ENCODE peak calls at places on chromosomes 12 and 14, in five cellular contexts. K is MM.1S, R is fibroblast of lung, S is SK-N-SH, Y is A549. V is an unnamed sample.

GRCh38 chr14:41446008-41446407 is 160.7 kb upstream of the LRFN5 start:
- DNase-seq in S (no peak), Y (no peak), R (no peak), K (no peak), V (no peak)

GRCh38 chr14:64910847-64911495 is 3.3 kb upstream of the CHURC1 start:
- DNase-seq in K (no peak), R (peak), Y (peak), S (peak), V (no peak)

GRCh38 chr12:68106660-68107059 is 52.9 kb downstream of the IFNG start:
- DNase-seq in R (no peak), Y (no peak), K (no peak), S (no peak), V (no peak)

GRCh38 chr12:31206038-31206670 is 119.8 kb downstream of the SINHCAF start:
- DNase-seq in R (peak), Y (no peak), S (no peak), K (no peak), V (no peak)

GRCh38 chr12:6604254-6605029 is 2.7 kb downstream of the CHD4 start:
- DNase-seq in R (no peak), Y (no peak), S (no peak), K (no peak), V (no peak)

GRCh38 chr14:38339704-38340103 is 83.8 kb upstream of the CLEC14A start:
- DNase-seq in Y (no peak), R (peak), K (no peak), S (no peak), V (no peak)

GRCh38 chr14:101354726-101355125 is 206.6 kb upstream of the DIO3 start:
- DNase-seq in S (no peak), R (peak), Y (no peak), K (no peak), V (no peak)

GRCh38 chr14:56339855-56340701 is 221.9 kb downstream of the PELI2 start:
- DNase-seq in R (peak), S (peak), Y (peak), K (peak), V (peak)

GRCh38 chr14:105166571-105167302 is 1.8 kb downstream of the JAG2 start:
- DNase-seq in S (no peak), Y (no peak), R (no peak), K (no peak), V (no peak)

GRCh38 chr12:106120578-106121105 is 18.1 kb downstream of the NUAK1 start:
- DNase-seq in Y (no peak), S (no peak), R (no peak), K (no peak), V (no peak)

GRCh38 chr14:65850429-65851145 is 438.1 kb downstream of the FUT8 start:
- DNase-seq in R (no peak), Y (no peak), S (peak), K (peak), V (peak)

GRCh38 chr14:100602621-100603020 is 15.4 kb upstream of the BEGAIN start:
- DNase-seq in K (no peak), Y (no peak), R (no peak), S (no peak), V (no peak)

GRCh38 chr12:32312049-32312670 is 87.2 kb upstream of the FGD4 start:
- DNase-seq in K (peak), Y (peak), S (peak), R (peak), V (peak)

GRCh38 chr14:64878775-64879634 is 702 bp downstream of the SPTB start:
- DNase-seq in Y (peak), S (peak), K (peak), R (no peak), V (no peak)

DNA sequence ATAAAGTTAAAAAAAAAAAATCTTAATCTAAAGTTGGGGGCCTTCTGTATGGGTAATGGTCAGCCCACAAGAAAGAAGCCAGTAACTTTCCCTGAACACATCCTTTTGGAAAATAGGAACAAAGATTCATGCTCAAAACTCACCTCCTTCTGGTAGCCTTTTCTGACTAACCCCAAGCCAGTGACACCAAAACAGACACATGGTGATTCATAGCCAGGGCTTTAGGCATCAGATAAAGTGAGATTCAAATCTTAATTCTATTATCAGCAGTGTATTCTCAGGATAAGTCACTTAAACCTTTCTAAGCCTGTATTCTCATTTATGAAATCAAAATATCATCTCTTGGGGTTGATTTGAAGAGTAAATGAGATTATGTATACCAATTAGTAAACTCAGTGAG is 4.9 kb downstream of the ATP5MC2 start:
- DNase-seq in S (no peak), K (no peak), R (no peak), Y (no peak), V (no peak)
- H3K27ac ChIP-seq in S (no peak), K (no peak), R (no peak), Y (no peak), V (no peak)

DNA sequence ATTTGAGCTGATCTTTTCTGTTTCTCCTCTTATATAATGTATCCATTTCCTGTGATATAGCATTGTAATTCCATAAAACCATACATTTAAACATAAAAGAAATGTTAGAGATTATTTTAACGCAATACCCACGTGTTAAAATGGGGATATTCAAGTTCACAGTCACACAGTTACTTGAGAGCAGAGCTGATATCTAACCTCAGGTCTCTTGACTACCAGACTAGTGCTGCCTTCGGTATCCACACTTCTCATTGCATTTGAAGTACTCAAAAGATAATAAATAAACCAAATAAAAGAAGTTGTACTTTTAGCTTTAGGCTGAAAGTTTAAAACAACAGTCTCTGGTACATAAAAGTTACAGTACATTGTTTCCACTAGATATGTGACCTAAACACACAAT is 2.9 kb downstream of the CLECL1 start:
- DNase-seq in R (no peak), Y (no peak), S (no peak), K (no peak), V (no peak)
- H3K4me2 ChIP-seq in R (no peak), Y (no peak), S (no peak), K (no peak), V (no peak)

GRCh38 chr12:108881953-108882352 is 2.1 kb downstream of the DAO start:
- DNase-seq in K (no peak), S (no peak), Y (no peak), R (no peak), V (no peak)

GRCh38 chr12:108886873-108887629 is 7.2 kb downstream of the DAO start:
- DNase-seq in R (no peak), K (no peak), Y (no peak), S (no peak), V (no peak)

GRCh38 chr12:108888031-108888430 is 8.1 kb downstream of the DAO start:
- DNase-seq in R (no peak), Y (no peak), K (no peak), S (no peak), V (no peak)

GRCh38 chr12:108879615-108880254 is at the start of gene DAO:
- DNase-seq in K (no peak), R (no peak), S (no peak), Y (no peak), V (no peak)

GRCh38 chr12:108884116-108885012 is 4.5 kb downstream of the DAO start:
- DNase-seq in Y (peak), S (peak), R (peak), K (peak), V (peak)
- TF ChIP-seq CTCF in Y (peak), S (peak), R (peak), K (peak), V (peak)

GRCh38 chr14:50037837-50038236 is 78.5 kb downstream of the VCPKMT start:
- DNase-seq in S (no peak), R (no peak), K (no peak), Y (no peak), V (no peak)

GRCh38 chr14:50036637-50037036 is 79.7 kb downstream of the VCPKMT start:
- DNase-seq in S (no peak), R (no peak), Y (no peak), K (no peak), V (no peak)

GRCh38 chr14:50036211-50036610 is 80.2 kb downstream of the VCPKMT start:
- DNase-seq in Y (no peak), S (no peak), K (no peak), R (no peak), V (no peak)

GRCh38 chr14:50038398-50039119 is 77.8 kb downstream of the VCPKMT start:
- DNase-seq in K (no peak), Y (peak), R (peak), S (no peak), V (no peak)

DNA sequence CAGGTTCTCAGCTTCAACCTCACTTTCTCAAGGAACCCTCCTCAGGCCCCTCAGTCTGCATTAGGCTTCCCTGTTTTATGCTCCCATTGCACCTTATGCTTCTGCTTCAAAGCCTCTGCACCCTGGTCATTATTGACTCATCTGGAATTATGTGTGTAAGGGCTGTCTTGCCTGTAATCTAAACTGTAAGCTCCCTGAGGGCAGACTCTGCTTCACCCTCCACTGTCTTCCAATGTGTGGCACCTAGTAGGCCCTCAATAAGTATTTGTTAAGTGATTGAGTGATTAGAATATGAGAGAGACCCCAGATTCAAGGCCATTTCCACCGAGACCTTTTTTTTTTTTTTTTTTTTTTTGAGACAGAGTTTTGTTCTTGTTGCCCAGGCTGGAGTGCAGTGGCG is 79.1 kb downstream of the VCPKMT start:
- DNase-seq in K (no peak), R (no peak), S (no peak), Y (no peak), V (no peak)
- H3K27ac ChIP-seq in K (no peak), R (no peak), S (no peak), Y (no peak), V (no peak)

DNA sequence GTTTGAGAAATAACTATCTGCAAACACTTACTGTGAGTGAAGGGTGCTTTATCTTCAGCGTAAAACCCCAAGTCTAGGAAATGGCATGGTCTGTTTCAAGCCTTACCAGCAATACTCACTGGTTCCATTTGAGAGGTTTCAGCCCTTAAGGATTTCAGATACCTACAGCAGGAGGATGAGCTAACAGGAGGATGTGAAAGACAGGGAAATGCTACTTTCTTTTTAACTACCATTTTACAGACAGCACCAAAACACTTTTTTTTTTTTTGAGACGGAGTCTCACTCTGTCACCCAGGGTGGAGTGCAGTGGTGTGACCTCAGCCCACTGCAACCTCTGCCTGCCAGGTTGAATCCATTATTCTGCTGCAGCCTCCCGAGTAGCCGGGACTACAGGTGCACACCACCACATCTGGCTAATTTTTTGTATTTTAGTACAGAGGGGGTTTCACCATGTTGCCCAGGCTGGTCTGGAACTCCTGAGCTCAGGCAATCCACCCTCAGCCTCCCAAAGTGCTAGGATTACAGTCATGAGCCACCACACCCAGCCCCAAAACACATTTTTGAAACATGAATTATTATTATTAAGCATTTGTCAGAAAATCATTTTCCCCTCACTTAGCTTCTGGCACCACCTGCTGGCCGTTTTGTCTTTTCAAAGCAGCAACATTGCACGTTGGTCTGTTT is 4.6 kb downstream of the MTRFR start:
- DNase-seq in S (peak), Y (peak), K (peak), R (peak), V (peak)
- H3K4me2 ChIP-seq in S (no peak), Y (no peak), K (no peak), R (no peak), V (peak)